ENCODE peak calls at places on chromosome 6, in seven cellular contexts. L is suprapubic skin, G is A549, U is H1, B is stomach, R is transverse colon, S is tibial nerve. N is an unnamed sample.

GRCh38 chr6:161575508-161576254 is 301.8 kb upstream of the AGPAT4 start:
- DNase-seq in R (no peak), S (no peak), G (no peak), U (no peak), B (no peak), L (no peak), N (no peak)

GRCh38 chr6:108541843-108542795 is 18.6 kb upstream of the FOXO3 start:
- DNase-seq in S (peak; percentile 30), L (no peak), G (peak; percentile 73), B (peak; percentile 81), R (peak; percentile 83), U (peak; percentile 72), N (peak; percentile 77)

GRCh38 chr6:160974304-160974771 is 17.2 kb upstream of the MAP3K4 start:
- DNase-seq in U (no peak), G (no peak), S (peak; percentile 60), L (peak; percentile 87), R (peak; percentile 44), B (no peak), N (peak; percentile 87)

GRCh38 chr6:94559829-94560537 is 1017.4 kb upstream of the MANEA start:
- DNase-seq in S (no peak), U (no peak), G (no peak), R (no peak), B (no peak), L (no peak), N (no peak)

GRCh38 chr6:139923964-139924475 is 549.6 kb upstream of the CITED2 start:
- DNase-seq in U (no peak), L (no peak), G (no peak), R (no peak), B (no peak), S (no peak), N (no peak)

GRCh38 chr6:138404666-138405337 is 779 bp downstream of the HEBP2 start:
- DNase-seq in B (no peak), S (no peak), G (no peak), R (peak; percentile 44), U (peak; percentile 64), L (peak; percentile 84), N (peak; percentile 49)

GRCh38 chr6:589090-589489 is 67.8 kb downstream of the HUS1B start:
- DNase-seq in L (no peak), S (no peak), G (no peak), U (no peak), R (no peak), B (no peak), N (no peak)

GRCh38 chr6:142705054-142705453 is 239.9 kb downstream of the HIVEP2 start:
- DNase-seq in U (no peak), R (no peak), G (no peak), B (no peak), S (no peak), L (no peak), N (no peak)

GRCh38 chr6:137736048-137736846 is 130.8 kb upstream of the TNFAIP3 start:
- DNase-seq in L (no peak), B (no peak), R (no peak), S (no peak), G (no peak), U (no peak), N (no peak)

GRCh38 chr6:156617376-156617775 is 159.8 kb upstream of the ARID1B start:
- DNase-seq in G (peak; percentile 9), S (no peak), U (no peak), B (peak; percentile 43), R (peak; percentile 82), L (no peak), N (peak; percentile 32)

GRCh38 chr6:158869604-158870417 is 50.6 kb upstream of the EZR start:
- DNase-seq in U (peak; percentile 86), B (peak; percentile 96), R (peak; percentile 96), S (peak; percentile 69), L (peak; percentile 89), G (peak; percentile 97), N (peak; percentile 90)
- TF ChIP-seq EP300 in U (no peak), B (no peak), R (peak; percentile 66), S (peak; percentile 32), L (no peak), G (no peak), N (no peak)

GRCh38 chr6:43093361-43094289 is 17.5 kb downstream of the PTK7 start:
- DNase-seq in U (no peak), L (no peak), R (peak; percentile 29), S (no peak), B (peak; percentile 34), G (no peak), N (no peak)
- TF ChIP-seq POLR2A in U (no peak), L (no peak), R (no peak), S (no peak), B (no peak), G (no peak), N (no peak)

GRCh38 chr6:166958926-166959861 is 2.8 kb upstream of the RNASET2 start:
- DNase-seq in G (no peak), B (no peak), R (peak; percentile 54), L (no peak), S (no peak), U (no peak), N (no peak)
- H3K4me3 ChIP-seq in G (no peak overlapping the region), B (no peak overlapping the region), R (no peak overlapping the region), L (no peak overlapping the region), S (no peak overlapping the region), U (no peak overlapping the region), N (no peak overlapping the region)

DNA sequence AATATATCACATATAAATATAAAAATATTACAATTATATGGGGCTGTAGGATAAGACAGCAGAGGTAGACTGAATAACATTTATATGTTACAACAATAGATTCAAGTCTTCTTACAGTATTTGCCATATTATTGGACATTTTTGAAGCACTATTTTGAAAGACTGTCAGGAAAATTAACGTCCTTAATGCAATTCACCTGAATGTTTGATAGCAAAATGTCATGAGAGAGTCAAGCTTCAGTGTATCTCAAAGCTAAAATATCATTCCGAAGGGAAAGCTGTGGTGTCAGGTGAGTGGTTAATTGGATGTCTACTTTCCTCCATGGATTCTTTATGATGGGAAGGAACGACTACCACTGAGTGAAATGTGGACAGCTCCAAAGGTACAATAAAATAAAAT is 1004.0 kb downstream of the HACE1 start:
- DNase-seq in U (no peak), G (no peak), R (no peak), S (no peak), L (no peak), B (no peak), N (no peak)
- TF ChIP-seq EP300 in U (no peak), G (no peak), R (no peak), S (no peak), L (no peak), B (no peak), N (no peak)

GRCh38 chr6:38171997-38172738 is 352.6 kb downstream of the ZFAND3 start:
- DNase-seq in R (no peak), S (no peak), G (no peak), B (no peak), U (no peak), L (no peak), N (no peak)
- TF ChIP-seq POLR2A in R (no peak), S (no peak), G (no peak), B (no peak), U (no peak), L (no peak), N (no peak)

GRCh38 chr6:34083227-34083889 is 62.5 kb downstream of the GRM4 start:
- DNase-seq in G (no peak), R (no peak), U (no peak), B (no peak), S (no peak), L (no peak), N (no peak)
- H3K4me3 ChIP-seq in G (no peak overlapping the region), R (no peak overlapping the region), U (no peak overlapping the region), B (no peak overlapping the region), S (no peak overlapping the region), L (no peak overlapping the region), N (no peak overlapping the region)